ENCODE peak calls at places on chromosomes 2 and 18, in eight cellular contexts. One of them, this sample, is unnamed. For H3K4me1 and H3K36me3, the result is how much of the 10 kb centered on the place peaks cover.

GRCh38 chr2:27569398-27569797 is 13.4 kb upstream of the ZNF512 start:
- DNase-seq in left ventricle myocardium inferior: no peak
- DNase-seq in right lobe of liver: no peak
- DNase-seq in tibial artery: no peak
- DNase-seq in aorta: no peak
- DNase-seq in cardiac muscle cell: no peak
- DNase-seq in DND-41: no peak
- DNase-seq in spleen: no peak
- DNase-seq in this sample: no peak

GRCh38 chr2:169452080-169452479 is 27.2 kb upstream of the BBS5 start:
- DNase-seq in left ventricle myocardium inferior: no peak
- DNase-seq in right lobe of liver: no peak
- DNase-seq in tibial artery: no peak
- DNase-seq in aorta: no peak
- DNase-seq in cardiac muscle cell: peak
- DNase-seq in DND-41: no peak
- DNase-seq in spleen: no peak
- DNase-seq in this sample: no peak

GRCh38 chr18:9366126-9366714 is 31.6 kb downstream of the TWSG1 start:
- DNase-seq in left ventricle myocardium inferior: no peak
- DNase-seq in right lobe of liver: peak
- DNase-seq in tibial artery: no peak
- DNase-seq in aorta: no peak
- DNase-seq in cardiac muscle cell: peak
- DNase-seq in DND-41: no peak
- DNase-seq in spleen: no peak
- DNase-seq in this sample: no peak

GRCh38 chr2:39266139-39266805 is 22.5 kb upstream of the CDKL4 start:
- DNase-seq in left ventricle myocardium inferior: no peak
- DNase-seq in right lobe of liver: no peak
- DNase-seq in tibial artery: no peak
- DNase-seq in aorta: no peak
- DNase-seq in cardiac muscle cell: no peak
- DNase-seq in DND-41: no peak
- DNase-seq in spleen: no peak
- DNase-seq in this sample: no peak

GRCh38 chr2:227655454-227655853 is 11.2 kb upstream of the SCYGR5 start:
- DNase-seq in left ventricle myocardium inferior: no peak
- DNase-seq in right lobe of liver: no peak
- DNase-seq in tibial artery: no peak
- DNase-seq in aorta: no peak
- DNase-seq in cardiac muscle cell: no peak
- DNase-seq in DND-41: no peak
- DNase-seq in spleen: no peak
- DNase-seq in this sample: no peak

GRCh38 chr2:218865396-218865795 is 5.8 kb downstream of the WNT6 start:
- DNase-seq in left ventricle myocardium inferior: no peak
- DNase-seq in right lobe of liver: no peak
- DNase-seq in tibial artery: no peak
- DNase-seq in aorta: peak
- DNase-seq in cardiac muscle cell: no peak
- DNase-seq in DND-41: no peak
- DNase-seq in spleen: peak
- DNase-seq in this sample: no peak

GRCh38 chr2:202056611-202057010 is 16.4 kb upstream of the KIAA2012 start:
- DNase-seq in left ventricle myocardium inferior: no peak
- DNase-seq in right lobe of liver: no peak
- DNase-seq in tibial artery: no peak
- DNase-seq in aorta: no peak
- DNase-seq in cardiac muscle cell: no peak
- DNase-seq in DND-41: no peak
- DNase-seq in spleen: no peak
- DNase-seq in this sample: no peak

GRCh38 chr2:12965540-12966269 is 249.0 kb downstream of the TRIB2 start:
- DNase-seq in left ventricle myocardium inferior: no peak
- DNase-seq in right lobe of liver: no peak
- DNase-seq in tibial artery: no peak
- DNase-seq in aorta: no peak
- DNase-seq in cardiac muscle cell: no peak
- DNase-seq in DND-41: no peak
- DNase-seq in spleen: no peak
- DNase-seq in this sample: no peak

GRCh38 chr2:191245869-191246531 is 796 bp downstream of the MYO1B start:
- DNase-seq in left ventricle myocardium inferior: peak
- DNase-seq in right lobe of liver: peak
- DNase-seq in tibial artery: peak
- DNase-seq in aorta: peak
- DNase-seq in cardiac muscle cell: peak
- DNase-seq in DND-41: peak
- DNase-seq in spleen: peak
- DNase-seq in this sample: peak

GRCh38 chr2:194896871-194897270 is 760.2 kb upstream of the SLC39A10 start:
- DNase-seq in left ventricle myocardium inferior: no peak
- DNase-seq in right lobe of liver: no peak
- DNase-seq in tibial artery: no peak
- DNase-seq in aorta: no peak
- DNase-seq in cardiac muscle cell: no peak
- DNase-seq in DND-41: no peak
- DNase-seq in spleen: no peak
- DNase-seq in this sample: no peak

GRCh38 chr18:30359521-30359920 is 683.0 kb downstream of the DSC3 start:
- DNase-seq in left ventricle myocardium inferior: no peak
- DNase-seq in right lobe of liver: no peak
- DNase-seq in tibial artery: no peak
- DNase-seq in aorta: no peak
- DNase-seq in cardiac muscle cell: no peak
- DNase-seq in DND-41: no peak
- DNase-seq in spleen: no peak
- DNase-seq in this sample: no peak

GRCh38 chr2:8761529-8762164 is 75.8 kb downstream of the KIDINS220 start:
- DNase-seq in left ventricle myocardium inferior: no peak
- DNase-seq in right lobe of liver: no peak
- DNase-seq in tibial artery: no peak
- DNase-seq in aorta: no peak
- DNase-seq in cardiac muscle cell: peak
- DNase-seq in DND-41: no peak
- DNase-seq in spleen: no peak
- DNase-seq in this sample: peak

GRCh38 chr2:40471868-40472267 is 20.0 kb upstream of the SLC8A1 start:
- DNase-seq in left ventricle myocardium inferior: no peak
- DNase-seq in right lobe of liver: no peak
- DNase-seq in tibial artery: no peak
- DNase-seq in aorta: no peak
- DNase-seq in cardiac muscle cell: no peak
- DNase-seq in DND-41: no peak
- DNase-seq in spleen: no peak
- DNase-seq in this sample: no peak

GRCh38 chr2:126860395-126860794 is 38.3 kb upstream of the TEX51 start:
- DNase-seq in left ventricle myocardium inferior: no peak
- DNase-seq in right lobe of liver: no peak
- DNase-seq in tibial artery: no peak
- DNase-seq in aorta: no peak
- DNase-seq in cardiac muscle cell: no peak
- DNase-seq in DND-41: no peak
- DNase-seq in spleen: no peak
- DNase-seq in this sample: no peak

GRCh38 chr2:22897428-22897827 is 487.6 kb upstream of the KLHL29 start:
- DNase-seq in left ventricle myocardium inferior: no peak
- DNase-seq in right lobe of liver: no peak
- DNase-seq in tibial artery: no peak
- DNase-seq in aorta: no peak
- DNase-seq in cardiac muscle cell: no peak
- DNase-seq in DND-41: no peak
- DNase-seq in spleen: no peak
- DNase-seq in this sample: no peak

GRCh38 chr18:55833543-55833942 is 245.6 kb upstream of the TCF4 start:
- DNase-seq in left ventricle myocardium inferior: no peak
- DNase-seq in right lobe of liver: no peak
- DNase-seq in tibial artery: no peak
- DNase-seq in aorta: no peak
- DNase-seq in cardiac muscle cell: no peak
- DNase-seq in DND-41: no peak
- DNase-seq in spleen: no peak
- DNase-seq in this sample: no peak

GRCh38 chr2:23287250-23287704 is 97.7 kb upstream of the KLHL29 start:
- DNase-seq in left ventricle myocardium inferior: peak
- DNase-seq in right lobe of liver: no peak
- DNase-seq in tibial artery: no peak
- DNase-seq in aorta: no peak
- DNase-seq in cardiac muscle cell: peak
- DNase-seq in DND-41: no peak
- DNase-seq in spleen: no peak
- DNase-seq in this sample: no peak

GRCh38 chr2:163734911-163735691 is 707 bp downstream of the FIGN start:
- DNase-seq in left ventricle myocardium inferior: no peak
- DNase-seq in right lobe of liver: no peak
- DNase-seq in tibial artery: no peak
- DNase-seq in aorta: no peak
- DNase-seq in cardiac muscle cell: peak
- DNase-seq in DND-41: no peak
- DNase-seq in spleen: no peak
- DNase-seq in this sample: no peak

GRCh38 chr18:49922228-49922627 is 108.9 kb upstream of the ACAA2 start:
- DNase-seq in left ventricle myocardium inferior: no peak
- DNase-seq in right lobe of liver: no peak
- DNase-seq in tibial artery: no peak
- DNase-seq in aorta: no peak
- DNase-seq in cardiac muscle cell: no peak
- DNase-seq in DND-41: no peak
- DNase-seq in spleen: no peak
- DNase-seq in this sample: no peak

DNA sequence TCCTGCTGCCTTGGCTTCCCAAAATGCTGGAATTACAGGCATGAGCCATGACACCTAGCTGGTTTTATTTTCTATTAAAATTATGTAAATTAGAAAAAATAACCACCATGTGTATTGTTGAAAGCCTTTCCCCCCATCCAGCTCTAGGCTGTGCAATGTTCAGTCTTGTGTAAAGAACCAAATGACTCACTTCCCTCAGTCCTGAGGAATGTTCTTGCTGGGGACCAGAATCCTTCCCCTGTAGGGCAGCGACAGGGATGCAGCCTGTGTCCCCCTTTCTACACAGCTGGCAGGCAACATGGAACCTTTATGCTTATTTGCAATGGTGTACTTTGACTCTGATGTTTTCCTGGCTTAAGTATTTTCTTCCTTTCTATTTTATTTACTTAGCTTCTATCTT is 29.4 kb downstream of the AOX1 start:
- DNase-seq in left ventricle myocardium inferior: no peak
- DNase-seq in right lobe of liver: no peak
- DNase-seq in tibial artery: no peak
- DNase-seq in aorta: no peak
- DNase-seq in cardiac muscle cell: no peak
- DNase-seq in DND-41: no peak
- DNase-seq in spleen: no peak
- DNase-seq in this sample: no peak
- H3K4me1 ChIP-seq in left ventricle myocardium inferior: under half
- H3K4me1 ChIP-seq in right lobe of liver: half or more
- H3K4me1 ChIP-seq in tibial artery: under half
- H3K4me1 ChIP-seq in aorta: under half
- H3K4me1 ChIP-seq in cardiac muscle cell: under half
- H3K4me1 ChIP-seq in DND-41: under half
- H3K4me1 ChIP-seq in spleen: under half
- H3K4me1 ChIP-seq in this sample: under half

DNA sequence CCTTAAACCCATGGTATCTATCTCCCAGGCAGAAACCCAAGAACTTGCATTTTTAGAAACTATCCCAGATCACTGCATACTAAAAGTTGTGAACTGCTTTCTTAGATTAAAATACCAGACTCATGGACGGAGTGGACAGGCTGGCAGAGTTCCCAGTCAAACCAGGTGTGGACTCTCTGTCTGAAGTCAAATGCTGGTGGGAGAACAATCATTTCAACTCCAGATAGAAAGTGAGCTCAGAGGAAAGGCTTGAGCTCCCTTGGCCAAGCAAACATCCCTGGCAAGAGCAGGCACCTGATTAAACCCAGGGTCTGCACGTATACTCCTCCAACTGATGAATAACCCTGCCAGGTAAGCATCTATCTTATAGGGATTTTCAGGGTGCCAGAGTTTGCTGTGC is 19.5 kb downstream of the NXPH2 start:
- DNase-seq in left ventricle myocardium inferior: no peak
- DNase-seq in right lobe of liver: no peak
- DNase-seq in tibial artery: no peak
- DNase-seq in aorta: no peak
- DNase-seq in cardiac muscle cell: no peak
- DNase-seq in DND-41: no peak
- DNase-seq in spleen: no peak
- DNase-seq in this sample: no peak
- H3K36me3 ChIP-seq in left ventricle myocardium inferior: under half
- H3K36me3 ChIP-seq in right lobe of liver: under half
- H3K36me3 ChIP-seq in tibial artery: under half
- H3K36me3 ChIP-seq in aorta: under half
- H3K36me3 ChIP-seq in cardiac muscle cell: under half
- H3K36me3 ChIP-seq in DND-41: under half
- H3K36me3 ChIP-seq in spleen: under half
- H3K36me3 ChIP-seq in this sample: under half

GRCh38 chr2:85780316-85781092 is 26.7 kb downstream of the ATOH8 start:
- DNase-seq in left ventricle myocardium inferior: no peak
- DNase-seq in right lobe of liver: no peak
- DNase-seq in tibial artery: peak
- DNase-seq in aorta: peak
- DNase-seq in cardiac muscle cell: no peak
- DNase-seq in DND-41: no peak
- DNase-seq in spleen: peak
- DNase-seq in this sample: no peak
- H3K4me3 ChIP-seq in left ventricle myocardium inferior: no peak
- H3K4me3 ChIP-seq in right lobe of liver: no peak
- H3K4me3 ChIP-seq in tibial artery: no peak
- H3K4me3 ChIP-seq in aorta: no peak
- H3K4me3 ChIP-seq in cardiac muscle cell: no peak
- H3K4me3 ChIP-seq in DND-41: no peak
- H3K4me3 ChIP-seq in spleen: no peak
- H3K4me3 ChIP-seq in this sample: no peak

DNA sequence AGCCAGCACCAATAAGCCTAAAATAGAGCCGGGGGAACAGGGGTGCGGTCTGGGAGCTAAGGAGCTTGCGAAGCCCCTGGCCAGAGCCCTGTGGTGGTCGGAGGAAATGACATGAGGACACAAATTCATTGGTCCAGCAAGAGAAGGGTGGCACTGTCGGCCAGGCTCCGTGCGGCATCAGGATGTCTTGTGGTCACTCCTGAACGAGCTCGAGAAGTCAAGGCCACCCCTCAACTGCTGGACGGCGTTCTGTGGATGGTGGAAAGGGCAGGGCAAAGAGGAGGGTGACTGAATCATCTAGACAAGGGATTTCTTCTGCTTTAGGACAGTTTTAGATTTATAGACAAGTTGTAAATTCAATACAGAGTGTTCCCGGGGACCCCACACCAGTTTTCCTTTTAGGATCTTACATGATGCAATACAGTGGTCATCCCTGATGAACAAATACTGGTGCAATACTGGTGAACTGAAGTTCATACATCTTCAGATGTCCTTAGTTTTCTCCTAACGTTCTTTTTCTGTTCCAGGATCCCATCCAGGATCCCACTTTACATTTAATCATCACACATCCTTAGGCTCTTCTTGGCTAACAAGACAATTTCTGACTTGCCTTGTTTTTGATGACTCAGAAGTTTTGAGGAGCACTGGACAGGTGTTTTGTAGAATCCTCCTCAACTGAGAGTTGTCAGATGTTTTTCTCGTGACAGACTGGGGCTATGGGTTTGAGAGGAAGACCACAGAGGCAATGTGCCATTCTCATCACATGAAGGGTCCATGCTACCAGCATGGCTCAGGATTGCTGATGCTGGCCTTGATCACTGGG is 13.2 kb downstream of the EDAR start:
- DNase-seq in left ventricle myocardium inferior: no peak
- DNase-seq in right lobe of liver: no peak
- DNase-seq in tibial artery: peak
- DNase-seq in aorta: no peak
- DNase-seq in cardiac muscle cell: no peak
- DNase-seq in DND-41: no peak
- DNase-seq in spleen: no peak
- DNase-seq in this sample: no peak
- H3K4me1 ChIP-seq in left ventricle myocardium inferior: under half
- H3K4me1 ChIP-seq in right lobe of liver: under half
- H3K4me1 ChIP-seq in tibial artery: under half
- H3K4me1 ChIP-seq in aorta: under half
- H3K4me1 ChIP-seq in cardiac muscle cell: under half
- H3K4me1 ChIP-seq in DND-41: under half
- H3K4me1 ChIP-seq in spleen: under half
- H3K4me1 ChIP-seq in this sample: under half